ENCODE peak calls at places on chromosomes 7 and 10, in seven cellular contexts. One of them, this sample, is unnamed.

GRCh38 chr10:125756196-125756595 is 19.4 kb downstream of the MMP21 start:
- DNase-seq in K562: no peak
- DNase-seq in RWPE1: no peak
- DNase-seq in mammary epithelial cell: no peak
- DNase-seq in mesendoderm: no peak
- DNase-seq in heart left ventricle: no peak
- DNase-seq in uterus: no peak
- DNase-seq in this sample: no peak

GRCh38 chr10:89643812-89644690 is 991 bp downstream of the PANK1 start:
- DNase-seq in K562: peak
- DNase-seq in RWPE1: peak
- DNase-seq in mammary epithelial cell: peak
- DNase-seq in mesendoderm: peak
- DNase-seq in heart left ventricle: peak
- DNase-seq in uterus: peak
- DNase-seq in this sample: peak

GRCh38 chr10:61902448-61903183 is 1.1 kb downstream of the ARID5B start:
- DNase-seq in K562: peak
- DNase-seq in RWPE1: peak
- DNase-seq in mammary epithelial cell: peak
- DNase-seq in mesendoderm: peak
- DNase-seq in heart left ventricle: peak
- DNase-seq in uterus: peak
- DNase-seq in this sample: no peak

GRCh38 chr7:133511242-133511641 is 258.4 kb downstream of the EXOC4 start:
- DNase-seq in K562: no peak
- DNase-seq in RWPE1: no peak
- DNase-seq in mammary epithelial cell: no peak
- DNase-seq in mesendoderm: no peak
- DNase-seq in heart left ventricle: no peak
- DNase-seq in uterus: no peak
- DNase-seq in this sample: no peak

GRCh38 chr10:7374795-7375194 is 36.0 kb downstream of the SFMBT2 start:
- DNase-seq in K562: no peak
- DNase-seq in RWPE1: no peak
- DNase-seq in mammary epithelial cell: no peak
- DNase-seq in mesendoderm: no peak
- DNase-seq in heart left ventricle: no peak
- DNase-seq in uterus: no peak
- DNase-seq in this sample: no peak

GRCh38 chr10:110208614-110209398 is 1.4 kb downstream of the MXI1 start:
- DNase-seq in K562: peak
- DNase-seq in RWPE1: peak
- DNase-seq in mammary epithelial cell: peak
- DNase-seq in mesendoderm: no peak
- DNase-seq in heart left ventricle: peak
- DNase-seq in uterus: peak
- DNase-seq in this sample: no peak

GRCh38 chr10:15169555-15170407 is 1.3 kb upstream of the NMT2 start:
- DNase-seq in K562: peak
- DNase-seq in RWPE1: no peak
- DNase-seq in mammary epithelial cell: no peak
- DNase-seq in mesendoderm: no peak
- DNase-seq in heart left ventricle: peak
- DNase-seq in uterus: no peak
- DNase-seq in this sample: no peak

GRCh38 chr7:93228302-93228701 is 2.0 kb upstream of the HEPACAM2 start:
- DNase-seq in K562: peak
- DNase-seq in RWPE1: peak
- DNase-seq in mammary epithelial cell: peak
- DNase-seq in mesendoderm: peak
- DNase-seq in heart left ventricle: no peak
- DNase-seq in uterus: no peak
- DNase-seq in this sample: no peak

GRCh38 chr10:33145451-33146188 is 187.6 kb upstream of the ITGB1 start:
- DNase-seq in K562: no peak
- DNase-seq in RWPE1: no peak
- DNase-seq in mammary epithelial cell: peak
- DNase-seq in mesendoderm: no peak
- DNase-seq in heart left ventricle: no peak
- DNase-seq in uterus: no peak
- DNase-seq in this sample: no peak

GRCh38 chr10:6665847-6666246 is 85.8 kb upstream of the PRKCQ start:
- DNase-seq in K562: no peak
- DNase-seq in RWPE1: no peak
- DNase-seq in mammary epithelial cell: no peak
- DNase-seq in mesendoderm: no peak
- DNase-seq in heart left ventricle: no peak
- DNase-seq in uterus: no peak
- DNase-seq in this sample: no peak

GRCh38 chr10:102119417-102120141 is 589 bp downstream of the LDB1 start:
- DNase-seq in K562: peak
- DNase-seq in RWPE1: peak
- DNase-seq in mammary epithelial cell: peak
- DNase-seq in mesendoderm: peak
- DNase-seq in heart left ventricle: peak
- DNase-seq in uterus: peak
- DNase-seq in this sample: no peak

GRCh38 chr7:92158660-92159575 is 20.0 kb downstream of the LRRD1 start:
- DNase-seq in K562: no peak
- DNase-seq in RWPE1: no peak
- DNase-seq in mammary epithelial cell: peak
- DNase-seq in mesendoderm: no peak
- DNase-seq in heart left ventricle: no peak
- DNase-seq in uterus: no peak
- DNase-seq in this sample: no peak

GRCh38 chr7:13727279-13727678 is 262.2 kb downstream of the ETV1 start:
- DNase-seq in K562: no peak
- DNase-seq in RWPE1: no peak
- DNase-seq in mammary epithelial cell: no peak
- DNase-seq in mesendoderm: no peak
- DNase-seq in heart left ventricle: no peak
- DNase-seq in uterus: no peak
- DNase-seq in this sample: no peak

GRCh38 chr7:73904219-73905136 is 43.5 kb downstream of the TMEM270 start:
- DNase-seq in K562: no peak
- DNase-seq in RWPE1: no peak
- DNase-seq in mammary epithelial cell: no peak
- DNase-seq in mesendoderm: no peak
- DNase-seq in heart left ventricle: no peak
- DNase-seq in uterus: no peak
- DNase-seq in this sample: no peak

GRCh38 chr7:135847242-135847641 is 98.6 kb upstream of the FAM180A start:
- DNase-seq in K562: no peak
- DNase-seq in RWPE1: no peak
- DNase-seq in mammary epithelial cell: no peak
- DNase-seq in mesendoderm: no peak
- DNase-seq in heart left ventricle: no peak
- DNase-seq in uterus: no peak
- DNase-seq in this sample: no peak

GRCh38 chr10:35379226-35380137 is 43.2 kb downstream of the CCNY start:
- DNase-seq in K562: peak
- DNase-seq in RWPE1: no peak
- DNase-seq in mammary epithelial cell: no peak
- DNase-seq in mesendoderm: peak
- DNase-seq in heart left ventricle: peak
- DNase-seq in uterus: peak
- DNase-seq in this sample: no peak

GRCh38 chr7:50588937-50589336 is 23.7 kb upstream of the DDC start:
- DNase-seq in K562: peak
- DNase-seq in RWPE1: no peak
- DNase-seq in mammary epithelial cell: no peak
- DNase-seq in mesendoderm: peak
- DNase-seq in heart left ventricle: no peak
- DNase-seq in uterus: no peak
- DNase-seq in this sample: no peak

GRCh38 chr7:34016876-34017275 is 111.5 kb downstream of the BMPER start:
- DNase-seq in K562: no peak
- DNase-seq in RWPE1: no peak
- DNase-seq in mammary epithelial cell: no peak
- DNase-seq in mesendoderm: no peak
- DNase-seq in heart left ventricle: no peak
- DNase-seq in uterus: no peak
- DNase-seq in this sample: no peak

GRCh38 chr7:120979765-120980499 is 8.6 kb upstream of the CPED1 start:
- DNase-seq in K562: no peak
- DNase-seq in RWPE1: no peak
- DNase-seq in mammary epithelial cell: no peak
- DNase-seq in mesendoderm: peak
- DNase-seq in heart left ventricle: no peak
- DNase-seq in uterus: no peak
- DNase-seq in this sample: no peak

GRCh38 chr10:69089638-69090599 is 2.0 kb downstream of the SRGN start:
- DNase-seq in K562: peak
- DNase-seq in RWPE1: no peak
- DNase-seq in mammary epithelial cell: no peak
- DNase-seq in mesendoderm: no peak
- DNase-seq in heart left ventricle: no peak
- DNase-seq in uterus: peak
- DNase-seq in this sample: no peak

GRCh38 chr10:71176661-71177060 is 35.7 kb upstream of the UNC5B start:
- DNase-seq in K562: no peak
- DNase-seq in RWPE1: no peak
- DNase-seq in mammary epithelial cell: no peak
- DNase-seq in mesendoderm: peak
- DNase-seq in heart left ventricle: no peak
- DNase-seq in uterus: no peak
- DNase-seq in this sample: no peak

GRCh38 chr10:4195214-4195613 is 410.2 kb upstream of the KLF6 start:
- DNase-seq in K562: no peak
- DNase-seq in RWPE1: peak
- DNase-seq in mammary epithelial cell: peak
- DNase-seq in mesendoderm: no peak
- DNase-seq in heart left ventricle: no peak
- DNase-seq in uterus: no peak
- DNase-seq in this sample: peak

GRCh38 chr7:159083698-159084068 is 61.0 kb downstream of the VIPR2 start:
- DNase-seq in K562: no peak
- DNase-seq in RWPE1: no peak
- DNase-seq in mammary epithelial cell: no peak
- DNase-seq in mesendoderm: no peak
- DNase-seq in heart left ventricle: no peak
- DNase-seq in uterus: no peak
- DNase-seq in this sample: no peak

GRCh38 chr7:117937049-117937448 is 63.8 kb upstream of the CTTNBP2 start:
- DNase-seq in K562: no peak
- DNase-seq in RWPE1: no peak
- DNase-seq in mammary epithelial cell: no peak
- DNase-seq in mesendoderm: no peak
- DNase-seq in heart left ventricle: no peak
- DNase-seq in uterus: no peak
- DNase-seq in this sample: no peak

GRCh38 chr7:97623333-97623732 is 108.6 kb upstream of the TAC1 start:
- DNase-seq in K562: no peak
- DNase-seq in RWPE1: no peak
- DNase-seq in mammary epithelial cell: no peak
- DNase-seq in mesendoderm: no peak
- DNase-seq in heart left ventricle: no peak
- DNase-seq in uterus: no peak
- DNase-seq in this sample: no peak

DNA sequence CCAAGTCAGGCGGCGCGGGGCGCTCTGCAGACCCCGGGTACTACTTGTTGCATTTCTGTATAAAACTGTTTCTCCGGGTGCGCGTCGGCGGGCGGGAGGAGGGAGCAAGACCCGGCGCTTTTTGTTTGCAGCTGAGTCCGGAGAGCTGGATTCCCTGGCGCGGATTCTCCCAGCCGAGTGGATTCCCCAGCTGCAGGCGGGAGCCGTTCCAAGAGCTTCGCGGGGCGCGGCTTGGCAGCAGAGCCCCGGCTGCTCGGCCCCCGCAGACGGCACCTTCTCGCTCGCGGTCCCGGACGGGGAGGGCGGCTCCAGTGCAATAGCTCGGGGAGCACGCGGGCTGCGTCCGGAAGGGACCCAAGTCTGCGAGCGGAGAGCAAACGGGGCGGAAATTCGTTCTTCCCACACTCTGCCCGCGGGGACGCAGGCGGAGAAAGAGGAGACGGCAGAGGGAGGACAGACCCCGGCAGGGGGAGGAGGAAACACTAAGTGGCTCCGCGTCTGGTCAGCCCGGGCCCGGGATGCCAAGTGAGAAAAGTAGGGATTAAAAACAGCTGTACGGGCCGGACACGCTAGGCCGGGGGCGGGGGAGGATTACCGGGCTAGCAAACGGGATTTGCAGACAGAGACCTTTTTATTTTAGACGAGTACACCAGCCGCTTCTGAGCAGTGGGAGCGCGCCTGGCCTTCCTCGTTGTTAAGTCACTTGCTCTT is at the start of gene TRIL:
- DNase-seq in K562: no peak
- DNase-seq in RWPE1: no peak
- DNase-seq in mammary epithelial cell: no peak
- DNase-seq in mesendoderm: peak
- DNase-seq in heart left ventricle: peak
- DNase-seq in uterus: peak
- DNase-seq in this sample: no peak
- H3K27ac ChIP-seq in K562: no peak
- H3K27ac ChIP-seq in RWPE1: no peak
- H3K27ac ChIP-seq in mammary epithelial cell: no peak
- H3K27ac ChIP-seq in mesendoderm: no peak
- H3K27ac ChIP-seq in heart left ventricle: peak
- H3K27ac ChIP-seq in uterus: peak
- H3K27ac ChIP-seq in this sample: no peak

GRCh38 chr7:2299131-2299829 is 15.0 kb downstream of the SNX8 start:
- DNase-seq in K562: no peak
- DNase-seq in RWPE1: no peak
- DNase-seq in mammary epithelial cell: no peak
- DNase-seq in mesendoderm: no peak
- DNase-seq in heart left ventricle: no peak
- DNase-seq in uterus: peak
- DNase-seq in this sample: no peak
- H3K27ac ChIP-seq in K562: no peak
- H3K27ac ChIP-seq in RWPE1: no peak
- H3K27ac ChIP-seq in mammary epithelial cell: no peak
- H3K27ac ChIP-seq in mesendoderm: no peak
- H3K27ac ChIP-seq in heart left ventricle: no peak
- H3K27ac ChIP-seq in uterus: peak
- H3K27ac ChIP-seq in this sample: no peak

DNA sequence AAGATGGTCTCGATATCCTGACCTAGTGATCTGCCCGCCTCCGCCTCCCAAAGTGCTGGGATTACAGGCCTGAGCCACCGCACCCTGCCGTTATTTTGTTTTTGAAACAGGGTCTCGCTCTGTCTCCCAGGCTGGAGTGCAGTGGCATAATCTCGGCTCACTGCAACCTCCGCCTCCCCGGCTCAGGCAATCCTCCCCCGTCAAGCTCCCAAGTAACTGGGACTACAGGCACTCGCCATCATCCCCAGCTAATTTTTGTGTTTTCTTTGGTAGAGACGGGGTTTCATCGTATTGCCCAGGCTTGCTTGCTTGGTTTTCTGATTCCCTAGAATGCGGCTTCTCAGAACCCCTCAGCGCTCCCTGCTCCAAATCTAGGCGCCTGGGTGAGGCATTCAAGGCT is 1.4 kb downstream of the TFR2 start:
- DNase-seq in K562: no peak
- DNase-seq in RWPE1: no peak
- DNase-seq in mammary epithelial cell: no peak
- DNase-seq in mesendoderm: no peak
- DNase-seq in heart left ventricle: no peak
- DNase-seq in uterus: no peak
- DNase-seq in this sample: no peak
- H3K27ac ChIP-seq in K562: peak
- H3K27ac ChIP-seq in RWPE1: no peak
- H3K27ac ChIP-seq in mammary epithelial cell: no peak
- H3K27ac ChIP-seq in mesendoderm: no peak
- H3K27ac ChIP-seq in heart left ventricle: no peak
- H3K27ac ChIP-seq in uterus: no peak
- H3K27ac ChIP-seq in this sample: no peak

GRCh38 chr7:90708841-90709317 is 112.8 kb downstream of the CDK14 start:
- DNase-seq in K562: no peak
- DNase-seq in RWPE1: no peak
- DNase-seq in mammary epithelial cell: no peak
- DNase-seq in mesendoderm: peak
- DNase-seq in heart left ventricle: no peak
- DNase-seq in uterus: no peak
- DNase-seq in this sample: no peak
- H3K27ac ChIP-seq in K562: no peak
- H3K27ac ChIP-seq in RWPE1: no peak
- H3K27ac ChIP-seq in mammary epithelial cell: no peak
- H3K27ac ChIP-seq in mesendoderm: no peak
- H3K27ac ChIP-seq in heart left ventricle: no peak
- H3K27ac ChIP-seq in uterus: no peak
- H3K27ac ChIP-seq in this sample: no peak

This sample was measured in epithelial cell of prostate.